ENCODE peak calls at places on chromosomes 13 and 19, in six cellular contexts. B is glutamatergic neuron, V is cardiac septum, S is mucosa of descending colon, O is ureter, I is cardiac fibroblast. T is an unnamed sample.

GRCh38 chr13:109631069-109631468 is 155.3 kb downstream of the IRS2 start:
- DNase-seq in B (no peak), V (no peak), S (no peak), O (no peak), I (no peak), T (no peak)

GRCh38 chr19:4504297-4504701 is 14.0 kb downstream of the PLIN4 start:
- DNase-seq in B (no peak), V (no peak), S (no peak), O (no peak), I (no peak), T (no peak)

GRCh38 chr13:39381456-39381855 is 221.5 kb downstream of the LHFPL6 start:
- DNase-seq in B (no peak), V (no peak), S (no peak), O (no peak), I (no peak), T (no peak)

GRCh38 chr19:46634656-46635218 is 1.3 kb downstream of the GNG8 start:
- DNase-seq in B (peak), V (no peak), S (peak), O (no peak), I (no peak), T (no peak)

GRCh38 chr19:13977803-13978202 is 25.5 kb downstream of the DCAF15 start:
- DNase-seq in B (no peak), V (no peak), S (no peak), O (no peak), I (no peak), T (no peak)

GRCh38 chr19:38134538-38135149 is 89.4 kb downstream of the DPF1 start:
- DNase-seq in B (peak), V (no peak), S (no peak), O (no peak), I (peak), T (peak)

GRCh38 chr13:52084971-52085370 is 43.9 kb downstream of the NEK5 start:
- DNase-seq in B (no peak), V (no peak), S (no peak), O (no peak), I (no peak), T (no peak)

GRCh38 chr13:74142257-74142656 is 8.1 kb upstream of the KLF12 start:
- DNase-seq in B (no peak), V (no peak), S (no peak), O (no peak), I (no peak), T (no peak)

GRCh38 chr19:3646336-3647092 is 19.9 kb upstream of the CACTIN start:
- DNase-seq in B (no peak), V (no peak), S (no peak), O (no peak), I (no peak), T (no peak)

GRCh38 chr19:1183543-1184172 is 9.6 kb upstream of the SBNO2 start:
- DNase-seq in B (no peak), V (no peak), S (peak), O (no peak), I (no peak), T (no peak)

GRCh38 chr13:41199526-41199925 is 5.2 kb upstream of the KBTBD7 start:
- DNase-seq in B (no peak), V (no peak), S (no peak), O (no peak), I (no peak), T (no peak)

GRCh38 chr13:113452942-113453901 is at the start of gene ADPRHL1:
- DNase-seq in B (peak), V (peak), S (no peak), O (no peak), I (no peak), T (no peak)

GRCh38 chr13:79281335-79281734 is 124.7 kb downstream of the RBM26 start:
- DNase-seq in B (no peak), V (no peak), S (no peak), O (no peak), I (no peak), T (no peak)

GRCh38 chr13:109782066-109782822 is 4.1 kb downstream of the IRS2 start:
- DNase-seq in B (no peak), V (no peak), S (peak), O (no peak), I (no peak), T (no peak)

GRCh38 chr19:55089279-55089944 is 13.7 kb downstream of the EPS8L1 start:
- DNase-seq in B (no peak), V (no peak), S (no peak), O (no peak), I (no peak), T (no peak)

GRCh38 chr13:112984954-112985802 is 16.2 kb downstream of the MCF2L start:
- DNase-seq in B (no peak), V (no peak), S (peak), O (no peak), I (no peak), T (no peak)